ENCODE peak calls at places on chromosomes 3 and 15, in six cellular contexts. B, L, C, K, D and M are unnamed samples.

GRCh38 chr3:172701758-172702157 is 9.1 kb downstream of the NCEH1 start:
- DNase-seq in B (no peak), L (no peak), C (no peak), K (no peak), D (no peak), M (no peak)

GRCh38 chr15:77557178-77557960 is 75.3 kb downstream of the LINGO1 start:
- DNase-seq in B (no peak), L (no peak), C (no peak), K (no peak), D (no peak), M (peak)

GRCh38 chr3:196055683-196056270 is 26.1 kb downstream of the TFRC start:
- DNase-seq in B (no peak), L (no peak), C (no peak), K (no peak), D (no peak), M (no peak)

GRCh38 chr15:70061086-70061370 is 36.7 kb downstream of the TLE3 start:
- DNase-seq in B (no peak), L (no peak), C (no peak), K (no peak), D (no peak), M (no peak)

GRCh38 chr3:9229325-9229724 is 20.1 kb downstream of the SRGAP3 start:
- DNase-seq in B (no peak), L (no peak), C (no peak), K (no peak), D (no peak), M (no peak)

GRCh38 chr3:150253622-150254021 is 154.5 kb upstream of the TSC22D2 start:
- DNase-seq in B (no peak), L (no peak), C (no peak), K (no peak), D (no peak), M (no peak)

GRCh38 chr3:45623846-45624245 is 29.3 kb downstream of the LIMD1 start:
- DNase-seq in B (no peak), L (no peak), C (no peak), K (no peak), D (no peak), M (no peak)

GRCh38 chr15:60539017-60539416 is 60.1 kb upstream of the ICE2 start:
- DNase-seq in B (no peak), L (no peak), C (no peak), K (no peak), D (no peak), M (no peak)